ENCODE peak calls at places on chromosomes 12 and 14, in eight cellular contexts. T, W, A, Z, S, L, O and N are unnamed samples.

GRCh38 chr12:89352242-89352491 is 134 bp downstream of the DUSP6 start:
- DNase-seq in T (no peak), W (no peak), A (no peak), Z (no peak), S (no peak), L (no peak), O (no peak), N (no peak)

GRCh38 chr14:55350461-55350860 is 61.2 kb downstream of the ATG14 start:
- DNase-seq in T (no peak), W (no peak), A (no peak), Z (no peak), S (no peak), L (no peak), O (no peak), N (no peak)

GRCh38 chr14:34582117-34582680 is 42.7 kb upstream of the EAPP start:
- DNase-seq in T (no peak), W (no peak), A (no peak), Z (no peak), S (no peak), L (no peak), O (no peak), N (no peak)

GRCh38 chr14:34722723-34723545 is 8.5 kb upstream of the CFL2 start:
- DNase-seq in T (peak), W (peak), A (peak), Z (peak), S (no peak), L (peak), O (no peak), N (peak)

GRCh38 chr14:91897121-91897701 is 29.9 kb upstream of the TC2N start:
- DNase-seq in T (peak), W (no peak), A (no peak), Z (peak), S (no peak), L (no peak), O (no peak), N (peak)

GRCh38 chr12:108685469-108686247 is 45.7 kb downstream of the CORO1C start:
- DNase-seq in T (no peak), W (no peak), A (no peak), Z (peak), S (no peak), L (no peak), O (no peak), N (no peak)

GRCh38 chr12:49909826-49910225 is 6.1 kb upstream of the FAIM2 start:
- DNase-seq in T (peak), W (peak), A (no peak), Z (no peak), S (no peak), L (no peak), O (no peak), N (peak)

GRCh38 chr14:100193417-100194357 is 34.2 kb upstream of the DEGS2 start:
- DNase-seq in T (no peak), W (no peak), A (no peak), Z (no peak), S (no peak), L (peak), O (no peak), N (no peak)

GRCh38 chr12:131773582-131774221 is 54.5 kb upstream of the MMP17 start:
- DNase-seq in T (no peak), W (no peak), A (no peak), Z (no peak), S (no peak), L (no peak), O (no peak), N (no peak)

GRCh38 chr14:67575684-67576083 is 24.4 kb downstream of the PIGH start:
- DNase-seq in T (no peak), W (peak), A (no peak), Z (no peak), S (no peak), L (no peak), O (no peak), N (no peak)

GRCh38 chr12:31387466-31387865 is 61.5 kb upstream of the SINHCAF start:
- DNase-seq in T (no peak), W (peak), A (no peak), Z (no peak), S (no peak), L (no peak), O (no peak), N (no peak)

GRCh38 chr12:108129017-108129812 is at the start of gene WSCD2:
- DNase-seq in T (no peak), W (peak), A (no peak), Z (peak), S (peak), L (peak), O (peak), N (peak)

GRCh38 chr14:29390046-29390841 is 537.4 kb downstream of the PRKD1 start:
- DNase-seq in T (no peak), W (no peak), A (no peak), Z (no peak), S (no peak), L (no peak), O (no peak), N (no peak)

GRCh38 chr12:111330800-111331752 is 37.8 kb downstream of the PHETA1 start:
- DNase-seq in T (peak), W (peak), A (no peak), Z (peak), S (no peak), L (peak), O (no peak), N (peak)

GRCh38 chr12:6382371-6382770 is 1.6 kb upstream of the LTBR start:
- DNase-seq in T (no peak), W (no peak), A (no peak), Z (no peak), S (no peak), L (no peak), O (no peak), N (no peak)

GRCh38 chr12:10722905-10723866 is at the start of gene YBX3:
- DNase-seq in T (peak), W (peak), A (no peak), Z (peak), S (peak), L (peak), O (peak), N (peak)

GRCh38 chr14:64937821-64938193 is 4.7 kb downstream of the GPX2 start:
- DNase-seq in T (peak), W (no peak), A (no peak), Z (peak), S (no peak), L (no peak), O (no peak), N (no peak)

GRCh38 chr14:23361320-23361719 is 3.7 kb downstream of the EFS start:
- DNase-seq in T (peak), W (no peak), A (no peak), Z (peak), S (no peak), L (no peak), O (no peak), N (no peak)

GRCh38 chr12:115830070-115830469 is 447.4 kb downstream of the MED13L start:
- DNase-seq in T (no peak), W (no peak), A (no peak), Z (no peak), S (no peak), L (no peak), O (no peak), N (no peak)

GRCh38 chr14:53807580-53807979 is 149.0 kb downstream of the BMP4 start:
- DNase-seq in T (no peak), W (no peak), A (no peak), Z (no peak), S (no peak), L (no peak), O (no peak), N (no peak)

GRCh38 chr14:60222820-60223219 is 26.2 kb upstream of the PPM1A start:
- DNase-seq in T (no peak), W (peak), A (no peak), Z (no peak), S (no peak), L (no peak), O (no peak), N (no peak)

GRCh38 chr12:104011265-104011664 is 38.7 kb downstream of the GLT8D2 start:
- DNase-seq in T (peak), W (peak), A (no peak), Z (peak), S (no peak), L (no peak), O (no peak), N (no peak)

GRCh38 chr14:62655161-62655560 is 390.1 kb downstream of the KCNH5 start:
- DNase-seq in T (peak), W (no peak), A (no peak), Z (peak), S (no peak), L (no peak), O (no peak), N (no peak)

GRCh38 chr14:23121401-23121800 is 2.3 kb upstream of the CEBPE start:
- DNase-seq in T (peak), W (no peak), A (no peak), Z (peak), S (no peak), L (no peak), O (no peak), N (no peak)